ENCODE peak calls at places on chromosomes 1 and 21, in eight cellular contexts. O is heart left ventricle, B is B cell, Y is nephron progenitor cell, P is cardiac muscle cell, I is activated B cell treated with CpG ODN at 0.5 μM for 24 hours, X is H9, A is fibroblast of lung. G is an unnamed sample.
A peak's percentile ranks its signal among the peaks of the same experiment; 100 is the strongest.

GRCh38 chr1:204560590-204560989 is 44.4 kb downstream of the MDM4 start:
- DNase-seq in P (peak; percentile 25), Y (no peak), I (no peak), B (no peak), A (peak; percentile 71), O (no peak), X (no peak), G (no peak)

GRCh38 chr1:171403396-171403795 is 81.9 kb upstream of the PRRC2C start:
- DNase-seq in B (no peak), X (peak; percentile 60), Y (no peak), O (no peak), P (peak; percentile 38), A (peak; percentile 5), I (no peak), G (no peak)

GRCh38 chr1:37561794-37562132 is 5.0 kb downstream of the DNALI1 start:
- DNase-seq in Y (peak; percentile 17), A (peak; percentile 21), O (no peak), P (peak; percentile 36), B (peak; percentile 42), X (peak; percentile 68), I (no peak), G (no peak)

GRCh38 chr1:89953929-89954328 is 41.0 kb upstream of the ZNF326 start:
- DNase-seq in X (no peak), I (no peak), O (no peak), Y (no peak), P (no peak), A (no peak), B (no peak), G (no peak)

GRCh38 chr1:43878854-43879253 is 54.7 kb upstream of the ARTN start:
- DNase-seq in I (no peak), O (no peak), Y (no peak), B (no peak), X (no peak), A (no peak), P (no peak), G (no peak)

GRCh38 chr21:17679002-17679600 is 66.4 kb upstream of the BTG3 start:
- DNase-seq in I (no peak), Y (no peak), B (peak; percentile 63), A (peak; percentile 65), O (no peak), X (no peak), P (peak; percentile 79), G (no peak)

GRCh38 chr1:24929876-24930702 is at the start of gene RUNX3:
- DNase-seq in B (peak; percentile 98), O (peak; percentile 90), I (peak; percentile 94), P (no peak), A (no peak), X (peak; percentile 84), Y (peak; percentile 58), G (peak; percentile 83)

GRCh38 chr1:217090073-217090911 is 367.1 kb upstream of the ESRRG start:
- DNase-seq in O (no peak), A (no peak), I (no peak), P (peak; percentile 18), X (no peak), B (no peak), Y (no peak), G (no peak)

GRCh38 chr21:41025057-41025390 is 142.9 kb upstream of the BACE2 start:
- DNase-seq in X (no peak), O (no peak), P (no peak), B (no peak), I (no peak), Y (no peak), A (no peak), G (no peak)

GRCh38 chr1:19309123-19309813 is 2.7 kb downstream of the AKR7A2 start:
- DNase-seq in B (no peak), I (no peak), O (no peak), P (peak; percentile 30), Y (no peak), X (no peak), A (peak; percentile 68), G (no peak)

GRCh38 chr1:16130827-16131226 is 25.0 kb downstream of the EPHA2 start:
- DNase-seq in I (no peak), Y (no peak), B (no peak), X (no peak), O (no peak), P (no peak), A (no peak), G (no peak)

GRCh38 chr1:116486424-116486823 is 84.4 kb downstream of the CD58 start:
- DNase-seq in P (peak; percentile 70), A (peak; percentile 86), I (no peak), O (no peak), B (no peak), Y (no peak), X (no peak), G (no peak)

GRCh38 chr1:227557962-227558806 is 5.2 kb upstream of the ZNF678 start:
- DNase-seq in B (no peak), X (no peak), Y (no peak), O (no peak), I (no peak), A (no peak), P (no peak), G (no peak)

GRCh38 chr1:230368871-230369270 is 57.3 kb downstream of the PGBD5 start:
- DNase-seq in I (no peak), B (no peak), X (no peak), A (no peak), Y (no peak), O (no peak), P (no peak), G (no peak)

GRCh38 chr1:42013881-42014470 is 95.3 kb upstream of the HIVEP3 start:
- DNase-seq in P (peak; percentile 56), B (no peak), Y (no peak), O (no peak), X (no peak), A (no peak), I (no peak), G (no peak)

GRCh38 chr1:212451416-212452322 is 18.9 kb downstream of the NENF start:
- DNase-seq in Y (no peak), A (no peak), P (no peak), I (no peak), O (no peak), X (no peak), B (no peak), G (no peak)

GRCh38 chr1:1461721-1462317 is 9.7 kb upstream of the ATAD3B start:
- DNase-seq in X (peak; percentile 32), P (no peak), A (no peak), I (no peak), Y (no peak), B (no peak), O (no peak), G (no peak)

GRCh38 chr21:45322960-45323461 is 35.3 kb upstream of the POFUT2 start:
- DNase-seq in A (no peak), O (peak; percentile 60), P (peak; percentile 72), I (no peak), X (peak; percentile 36), Y (no peak), B (no peak), G (no peak)

GRCh38 chr1:192620096-192620495 is 15.9 kb upstream of the RGS13 start:
- DNase-seq in B (no peak), Y (no peak), I (no peak), P (no peak), X (no peak), A (no peak), O (no peak), G (no peak)

GRCh38 chr1:89873250-89873649 is 52.4 kb downstream of the LRRC8D start:
- DNase-seq in Y (no peak), X (no peak), I (no peak), A (no peak), O (no peak), P (peak; percentile 22), B (no peak), G (no peak)

DNA sequence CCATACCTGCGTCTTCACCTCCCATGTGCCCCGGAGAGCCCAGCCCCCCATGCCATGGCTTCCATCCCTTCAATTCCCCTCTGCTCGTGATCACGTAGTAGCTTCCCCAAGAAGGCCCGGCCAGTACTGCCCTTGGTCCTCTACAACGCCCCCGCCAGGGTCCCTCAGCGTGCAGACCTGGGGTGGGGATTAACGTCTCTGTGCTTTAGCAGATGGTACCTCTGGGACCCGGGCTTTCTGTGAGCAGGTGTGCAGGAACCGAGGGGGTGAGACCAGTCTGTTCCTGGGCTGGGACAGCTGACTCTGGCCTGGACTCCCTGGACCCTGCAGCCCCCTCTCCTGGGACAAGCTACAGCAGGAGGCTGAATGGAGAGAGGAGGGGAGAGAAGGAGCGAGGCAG is 1.2 kb downstream of the PLCH2 start:
- DNase-seq in Y (no peak), A (no peak), I (no peak), O (no peak), P (no peak), X (no peak), B (no peak), G (no peak)
- TF ChIP-seq CTCF in Y (no peak), A (no peak), I (no peak), O (no peak), P (no peak), X (no peak), B (no peak), G (no peak)

DNA sequence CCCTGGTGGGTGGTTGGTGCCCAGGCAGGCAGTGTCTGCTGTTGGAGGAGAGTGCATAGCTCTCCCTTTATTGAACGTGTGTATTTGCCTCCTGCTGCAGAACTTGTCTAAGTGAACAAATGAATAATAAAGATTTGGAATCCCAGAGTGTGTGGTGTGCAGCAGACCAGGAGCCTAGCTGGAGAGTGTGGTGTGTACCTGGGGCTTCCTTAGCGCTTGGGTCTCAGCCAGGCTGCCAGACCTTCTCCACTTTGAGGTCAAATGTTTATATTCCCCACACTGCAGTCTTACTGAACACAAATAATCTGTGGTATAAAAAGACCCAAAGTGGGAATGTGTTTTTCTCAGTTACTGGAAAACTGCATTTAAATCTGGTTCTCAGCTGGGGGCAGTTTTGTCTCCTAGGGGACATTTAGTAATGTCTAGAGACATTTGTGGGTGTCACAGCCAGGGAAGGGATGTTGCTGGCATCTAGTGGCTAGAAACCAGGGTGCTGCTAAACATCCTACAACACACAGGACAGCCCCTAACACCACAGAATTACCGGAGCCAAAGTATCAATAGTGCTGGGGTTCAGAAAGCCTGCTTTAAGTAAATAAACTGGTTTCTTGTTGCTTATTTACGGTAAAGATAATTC is 23.6 kb downstream of the SLC37A1 start:
- DNase-seq in X (no peak), I (no peak), O (no peak), B (peak; percentile 58), Y (no peak), P (no peak), A (no peak), G (no peak)
- TF ChIP-seq CTCF in X (peak; percentile 46), I (no peak), O (no peak), B (peak; percentile 72), Y (peak; percentile 13), P (peak; percentile 29), A (peak; percentile 45), G (no peak)

DNA sequence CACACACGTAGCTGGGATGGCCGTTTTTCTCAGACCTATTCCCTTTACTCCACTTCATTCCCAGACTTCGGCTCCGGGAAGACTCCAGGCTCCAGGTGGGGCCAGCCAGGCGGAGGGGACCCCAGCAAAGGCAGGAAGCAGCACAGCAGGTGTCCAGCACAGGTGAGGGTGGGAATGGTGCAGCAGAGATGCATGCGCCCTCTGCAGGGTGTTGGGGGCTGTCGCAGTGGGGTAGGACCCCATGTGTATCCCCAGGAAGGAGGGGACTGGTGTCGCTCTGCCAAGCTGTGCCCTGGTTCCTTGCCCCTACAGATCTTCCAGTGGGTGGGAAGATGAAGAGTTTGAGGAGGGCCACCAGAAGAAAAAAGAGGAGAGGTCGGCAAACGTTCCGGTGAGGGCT is 5.3 kb downstream of the TTC24 start:
- DNase-seq in I (no peak), Y (no peak), O (no peak), X (peak; percentile 87), P (no peak), B (no peak), A (no peak), G (no peak)
- TF ChIP-seq CTCF in I (no peak), Y (no peak), O (no peak), X (peak; percentile 70), P (no peak), B (no peak), A (no peak), G (no peak)

GRCh38 chr1:55868026-55868425 is 652.9 kb upstream of the USP24 start:
- DNase-seq in I (no peak), B (no peak), Y (no peak), O (no peak), P (peak; percentile 11), A (peak; percentile 71), X (no peak), G (no peak)
- TF ChIP-seq CTCF in I (no peak), B (no peak), Y (no peak), O (no peak), P (no peak), A (peak; percentile 16), X (peak; percentile 17), G (no peak)

G was measured in CD14-positive monocyte.